ENCODE peak calls at places on chromosomes 3 and 15, in four cellular contexts. One of them, this sample, is unnamed.

GRCh38 chr3:12501360-12502020 is 17.2 kb downstream of the TSEN2 start:
- DNase-seq in hepatic stellate cell: peak
- DNase-seq in NT2/D1: no peak
- DNase-seq in COLO829: no peak
- DNase-seq in this sample: no peak

GRCh38 chr3:84742915-84743314 is 215.9 kb upstream of the CADM2 start:
- DNase-seq in hepatic stellate cell: no peak
- DNase-seq in COLO829: no peak
- DNase-seq in NT2/D1: no peak
- DNase-seq in this sample: no peak

GRCh38 chr15:88657326-88658069 is 18.7 kb downstream of the ISG20 start:
- DNase-seq in NT2/D1: no peak
- DNase-seq in hepatic stellate cell: peak
- DNase-seq in COLO829: peak
- DNase-seq in this sample: peak

GRCh38 chr15:48866141-48866563 is 11.8 kb upstream of the EID1 start:
- DNase-seq in COLO829: peak
- DNase-seq in NT2/D1: no peak
- DNase-seq in hepatic stellate cell: no peak
- DNase-seq in this sample: no peak

GRCh38 chr3:17845026-17845425 is 102.6 kb upstream of the TBC1D5 start:
- DNase-seq in NT2/D1: no peak
- DNase-seq in COLO829: no peak
- DNase-seq in hepatic stellate cell: no peak
- DNase-seq in this sample: no peak

GRCh38 chr3:144241381-144241780 is 269.8 kb downstream of the DIPK2A start:
- DNase-seq in COLO829: no peak
- DNase-seq in hepatic stellate cell: no peak
- DNase-seq in NT2/D1: no peak
- DNase-seq in this sample: no peak

GRCh38 chr15:64048766-64049165 is 2.5 kb upstream of the DAPK2 start:
- DNase-seq in COLO829: no peak
- DNase-seq in hepatic stellate cell: no peak
- DNase-seq in NT2/D1: no peak
- DNase-seq in this sample: no peak

GRCh38 chr3:46335546-46335945 is 18.4 kb upstream of the CCR2 start:
- DNase-seq in COLO829: no peak
- DNase-seq in NT2/D1: no peak
- DNase-seq in hepatic stellate cell: no peak
- DNase-seq in this sample: no peak

GRCh38 chr3:124034016-124034808 is 42.3 kb upstream of the ROPN1 start:
- DNase-seq in COLO829: no peak
- DNase-seq in hepatic stellate cell: peak
- DNase-seq in NT2/D1: no peak
- DNase-seq in this sample: no peak

GRCh38 chr3:88030200-88030599 is 28.6 kb downstream of the CGGBP1 start:
- DNase-seq in COLO829: no peak
- DNase-seq in NT2/D1: no peak
- DNase-seq in hepatic stellate cell: no peak
- DNase-seq in this sample: no peak

GRCh38 chr3:110314512-110315114 is 757.0 kb upstream of the NECTIN3 start:
- DNase-seq in hepatic stellate cell: peak
- DNase-seq in NT2/D1: peak
- DNase-seq in COLO829: peak
- DNase-seq in this sample: peak

GRCh38 chr15:65401607-65402240 is 21.0 kb downstream of the IGDCC4 start:
- DNase-seq in NT2/D1: no peak
- DNase-seq in COLO829: no peak
- DNase-seq in hepatic stellate cell: no peak
- DNase-seq in this sample: no peak

GRCh38 chr3:172513488-172513887 is 9.7 kb downstream of the TNFSF10 start:
- DNase-seq in hepatic stellate cell: no peak
- DNase-seq in COLO829: no peak
- DNase-seq in NT2/D1: no peak
- DNase-seq in this sample: no peak

GRCh38 chr15:84981711-84982300 is at the start of gene PDE8A:
- DNase-seq in NT2/D1: no peak
- DNase-seq in hepatic stellate cell: peak
- DNase-seq in COLO829: no peak
- DNase-seq in this sample: no peak